ENCODE peak calls at places on chromosomes 6 and 20, in six cellular contexts. P, Z, A, E, B and J are unnamed samples.

GRCh38 chr6:138248878-138249277 is 30.6 kb upstream of the PBOV1 start:
- DNase-seq in A (no peak), P (no peak), Z (no peak), E (no peak), B (no peak), J (no peak)

GRCh38 chr6:88512951-88513350 is 346.8 kb upstream of the CNR1 start:
- DNase-seq in A (no peak), B (no peak), Z (no peak), E (no peak), P (no peak), J (no peak)

GRCh38 chr6:136173519-136174507 is 76.3 kb downstream of the MTFR2 start:
- DNase-seq in P (peak; percentile 45), B (no peak), E (no peak), Z (no peak), A (peak; percentile 55), J (no peak)

GRCh38 chr6:159094444-159095252 is 49.9 kb upstream of the TAGAP start:
- DNase-seq in B (no peak), Z (no peak), A (no peak), E (no peak), P (no peak), J (no peak)

GRCh38 chr20:48723308-48724264 is 104.2 kb downstream of the PREX1 start:
- DNase-seq in E (no peak), Z (no peak), P (peak; percentile 38), B (no peak), A (peak; percentile 91), J (peak; percentile 72)

GRCh38 chr6:133130863-133131262 is 110.3 kb upstream of the EYA4 start:
- DNase-seq in E (no peak), Z (no peak), A (peak; percentile 86), P (peak; percentile 90), B (peak; percentile 80), J (peak; percentile 59)

GRCh38 chr6:10071631-10072220 is 343.1 kb downstream of the TFAP2A start:
- DNase-seq in Z (no peak), B (no peak), A (no peak), P (no peak), E (no peak), J (no peak)

GRCh38 chr20:22816016-22816415 is 219.1 kb upstream of the SSTR4 start:
- DNase-seq in B (no peak), P (no peak), A (no peak), Z (no peak), E (no peak), J (no peak)

GRCh38 chr6:139539852-139540251 is 165.4 kb upstream of the CITED2 start:
- DNase-seq in B (peak; percentile 31), A (peak; percentile 80), P (peak; percentile 61), Z (no peak), E (no peak), J (no peak)

GRCh38 chr6:134937426-134937825 is 12.5 kb downstream of the ALDH8A1 start:
- DNase-seq in A (no peak), E (no peak), Z (no peak), B (no peak), P (no peak), J (no peak)

GRCh38 chr6:157096105-157096504 is 227.2 kb downstream of the TMEM242 start:
- DNase-seq in P (no peak), E (no peak), Z (no peak), A (no peak), B (no peak), J (no peak)

GRCh38 chr6:37637562-37638413 is 59.9 kb downstream of the MDGA1 start:
- DNase-seq in B (no peak), E (no peak), P (no peak), A (no peak), Z (no peak), J (no peak)

GRCh38 chr6:6179858-6180257 is 140.6 kb downstream of the F13A1 start:
- DNase-seq in P (no peak), A (no peak), E (no peak), B (no peak), Z (no peak), J (no peak)

GRCh38 chr6:105991561-105992314 is 94.4 kb upstream of the PRDM1 start:
- DNase-seq in A (peak; percentile 73), B (no peak), E (no peak), Z (peak; percentile 24), P (no peak), J (peak; percentile 49)

GRCh38 chr6:35213824-35214756 is at the start of gene SCUBE3:
- DNase-seq in A (peak; percentile 83), P (peak; percentile 39), E (no peak), B (peak; percentile 30), Z (peak; percentile 82), J (peak; percentile 88)

GRCh38 chr6:26311012-26311384 is 54.0 kb upstream of the BTN3A2 start:
- DNase-seq in P (no peak), Z (no peak), E (no peak), B (no peak), A (no peak), J (no peak)

GRCh38 chr20:51413753-51414323 is 128.7 kb downstream of the NFATC2 start:
- DNase-seq in P (no peak), E (no peak), Z (no peak), B (no peak), A (no peak), J (no peak)

GRCh38 chr6:122798099-122798641 is 9.1 kb downstream of the SMPDL3A start:
- DNase-seq in P (no peak), A (no peak), B (no peak), E (no peak), Z (peak; percentile 21), J (peak; percentile 58)
- H3K4me1 ChIP-seq in P (no peaks in the 10 kb centered on the region), A (peaks cover 4% of the 10 kb centered on the region), B (peaks cover 9% of the 10 kb centered on the region), E (peaks cover 55% of the 10 kb centered on the region), Z (peaks cover 13% of the 10 kb centered on the region), J (peaks cover 8% of the 10 kb centered on the region)

DNA sequence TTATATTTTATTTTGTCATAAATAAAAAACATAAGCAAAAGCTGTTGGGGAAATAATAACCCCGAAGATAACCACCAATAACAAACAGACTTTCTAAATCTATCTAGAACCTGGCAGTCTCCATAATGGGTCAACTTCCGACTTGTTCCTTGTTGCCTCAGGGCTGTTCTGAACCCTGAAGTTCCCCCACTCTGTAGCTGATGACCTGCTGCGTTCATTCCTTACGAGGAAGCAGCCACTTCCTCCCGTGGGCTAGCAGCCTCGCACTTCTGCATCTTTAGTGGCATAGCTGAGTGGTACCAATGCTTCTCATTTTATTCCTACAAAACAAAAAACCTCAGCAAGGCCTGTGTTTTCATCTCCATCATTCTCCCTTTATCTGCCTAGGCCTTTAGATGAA is 103.0 kb downstream of the PLEKHG1 start:
- DNase-seq in A (no peak), P (peak; percentile 43), E (no peak), Z (no peak), B (no peak), J (no peak)
- H3K4me1 ChIP-seq in A (no peaks in the 10 kb centered on the region), P (no peaks in the 10 kb centered on the region), E (peaks cover 24% of the 10 kb centered on the region), Z (no peaks in the 10 kb centered on the region), B (peaks cover 34% of the 10 kb centered on the region), J (peaks cover 4% of the 10 kb centered on the region)

DNA sequence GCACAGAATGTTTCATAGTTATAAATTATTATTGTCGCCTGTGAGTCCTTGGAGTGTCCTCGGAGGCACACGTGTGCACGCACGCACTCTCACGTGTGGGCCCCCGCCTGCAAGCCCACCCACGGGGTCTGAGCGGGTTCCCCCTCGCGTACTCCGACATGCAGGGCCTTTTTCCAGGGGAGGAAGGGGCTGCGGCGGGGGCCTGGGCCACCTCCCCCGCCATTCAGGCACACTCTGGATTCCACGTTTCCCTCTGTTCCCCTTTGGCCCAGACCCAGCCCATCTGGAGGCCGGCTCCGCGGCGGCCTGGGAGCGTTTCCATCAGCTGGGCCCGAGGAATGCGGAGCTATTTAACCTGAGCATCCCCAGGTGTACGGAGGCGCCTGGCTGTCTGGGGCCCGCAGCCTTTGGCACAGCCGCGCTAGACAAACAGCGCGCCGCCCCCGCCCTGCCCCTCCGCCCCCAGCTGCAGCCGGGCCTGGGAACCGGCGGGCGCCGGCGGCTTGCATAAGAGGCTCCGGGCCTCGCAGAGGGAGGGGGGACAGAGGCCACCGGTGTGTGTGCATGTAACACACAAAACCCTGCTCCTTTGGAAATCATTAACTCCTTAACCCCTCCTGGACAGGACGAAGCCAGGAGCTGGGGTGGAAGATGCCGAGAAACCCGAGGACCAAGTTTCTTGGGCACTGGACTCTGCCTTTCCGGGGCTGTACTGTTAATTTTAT is 3.3 kb downstream of the ID1 start:
- DNase-seq in B (peak; percentile 80), P (peak; percentile 81), Z (peak; percentile 89), E (no peak), A (peak; percentile 96), J (peak; percentile 95)
- H3K4me1 ChIP-seq in B (peaks cover 82% of the 10 kb centered on the region), P (no peaks in the 10 kb centered on the region), Z (peaks cover 28% of the 10 kb centered on the region), E (peaks cover 98% of the 10 kb centered on the region), A (peaks cover 22% of the 10 kb centered on the region), J (peaks cover 51% of the 10 kb centered on the region)

DNA sequence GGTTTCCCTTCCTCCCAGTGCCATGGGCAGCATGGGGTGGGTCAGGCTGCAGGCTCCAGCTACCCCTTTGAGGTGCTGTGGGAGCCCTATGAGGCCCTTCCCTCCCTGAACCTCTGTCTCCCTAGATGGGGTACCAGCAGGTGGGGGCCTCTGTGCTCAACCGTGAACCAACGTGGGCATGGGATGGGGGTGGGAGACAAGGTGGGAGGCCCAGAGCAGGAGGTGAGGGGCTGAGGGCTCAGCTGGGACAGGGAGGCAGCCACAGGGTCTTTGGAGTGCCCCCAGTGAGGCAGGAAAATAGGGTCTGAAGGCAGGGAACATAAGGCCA is 33.3 kb downstream of the SUN5 start:
- DNase-seq in B (no peak), E (no peak), Z (no peak), A (peak; percentile 42), P (no peak), J (no peak)
- H3K4me1 ChIP-seq in B (peaks cover 25% of the 10 kb centered on the region), E (peaks cover 39% of the 10 kb centered on the region), Z (peaks cover 16% of the 10 kb centered on the region), A (no peaks in the 10 kb centered on the region), P (no peaks in the 10 kb centered on the region), J (no peaks in the 10 kb centered on the region)